ENCODE peak calls at places on chromosomes 2 and 18, in four cellular contexts. U, S, B and W are unnamed samples.

GRCh38 chr2:149472413-149472812 is 115.2 kb downstream of the MMADHC start:
- DNase-seq in U (no peak), S (no peak), B (no peak), W (no peak)

GRCh38 chr2:62415019-62415431 is 91.0 kb downstream of the TMEM17 start:
- DNase-seq in U (no peak), S (no peak), B (no peak), W (peak)

GRCh38 chr2:70728128-70728527 is 39.9 kb downstream of the ADD2 start:
- DNase-seq in U (no peak), S (no peak), B (no peak), W (no peak)

GRCh38 chr18:13217466-13217961 is 1.0 kb upstream of the LDLRAD4 start:
- DNase-seq in U (peak), S (peak), B (peak), W (peak)

GRCh38 chr18:49100226-49100968 is 149.6 kb upstream of the SMAD7 start:
- DNase-seq in U (peak), S (no peak), B (no peak), W (peak)

GRCh38 chr2:178517496-178517895 is 37.2 kb downstream of the PLEKHA3 start:
- DNase-seq in U (no peak), S (no peak), B (no peak), W (no peak)

GRCh38 chr2:8882094-8882493 is 44.7 kb upstream of the KIDINS220 start:
- DNase-seq in U (no peak), S (no peak), B (peak), W (peak)

GRCh38 chr2:85286913-85287312 is 40.9 kb downstream of the TGOLN2 start:
- DNase-seq in U (no peak), S (no peak), B (no peak), W (no peak)

GRCh38 chr18:30684825-30685481 is 357.6 kb downstream of the DSC3 start:
- DNase-seq in U (no peak), S (no peak), B (no peak), W (no peak)

GRCh38 chr2:226002438-226002837 is 602.9 kb downstream of the NYAP2 start:
- DNase-seq in U (peak), S (no peak), B (no peak), W (no peak)

GRCh38 chr2:37357053-37357452 is 12.6 kb downstream of the QPCT start:
- DNase-seq in U (no peak), S (no peak), B (no peak), W (no peak)

GRCh38 chr18:8735274-8735673 is 29.9 kb downstream of the MTCL1 start:
- DNase-seq in U (no peak), S (no peak), B (no peak), W (no peak)

GRCh38 chr2:30957591-30957990 is 150.3 kb upstream of the CAPN13 start:
- DNase-seq in U (no peak), S (no peak), B (no peak), W (no peak)

GRCh38 chr2:207231106-207231860 is 65.5 kb upstream of the KLF7 start:
- DNase-seq in U (no peak), S (no peak), B (no peak), W (no peak)

GRCh38 chr2:214185546-214185945 is 225.3 kb upstream of the VWC2L start:
- DNase-seq in U (no peak), S (no peak), B (no peak), W (no peak)

GRCh38 chr2:28036307-28036706 is 145.8 kb downstream of the BABAM2 start:
- DNase-seq in U (no peak), S (no peak), B (no peak), W (no peak)

GRCh38 chr2:215269397-215270117 is 42.3 kb upstream of the ATIC start:
- DNase-seq in U (peak), S (peak), B (peak), W (peak)

GRCh38 chr2:150591901-150592300 is 104.4 kb upstream of the RND3 start:
- DNase-seq in U (no peak), S (no peak), B (no peak), W (no peak)

GRCh38 chr2:20615046-20615465 is 35.8 kb downstream of the HS1BP3 start:
- DNase-seq in U (no peak), S (no peak), B (no peak), W (no peak)

GRCh38 chr2:234102112-234102511 is 51.6 kb downstream of the SPP2 start:
- DNase-seq in U (no peak), S (no peak), B (no peak), W (no peak)

GRCh38 chr2:168978461-168978861 is 52.7 kb downstream of the ABCB11 start:
- DNase-seq in U (peak), S (no peak), B (no peak), W (no peak)

GRCh38 chr2:188314314-188315054 is 22.8 kb downstream of the GULP1 start:
- DNase-seq in U (peak), S (no peak), B (no peak), W (no peak)

GRCh38 chr18:47737956-47738355 is 192.5 kb downstream of the SMAD2 start:
- DNase-seq in U (no peak), S (no peak), B (no peak), W (no peak)

GRCh38 chr2:88159955-88160415 is 10.2 kb upstream of the THNSL2 start:
- DNase-seq in U (peak), S (peak), B (peak), W (peak)

GRCh38 chr18:34801769-34802168 is 91.7 kb downstream of the DTNA start:
- DNase-seq in U (no peak), S (no peak), B (no peak), W (no peak)

GRCh38 chr18:7117390-7118355 is at the start of gene LAMA1:
- DNase-seq in U (peak), S (no peak), B (peak), W (no peak)

GRCh38 chr18:54247488-54248175 is 21.7 kb upstream of the POLI start:
- DNase-seq in U (no peak), S (no peak), B (no peak), W (no peak)

GRCh38 chr2:66925128-66925527 is 472.0 kb upstream of the ETAA1 start:
- DNase-seq in U (peak), S (no peak), B (no peak), W (no peak)

GRCh38 chr2:112751451-112752197 is 12.8 kb downstream of the CKAP2L start:
- DNase-seq in U (no peak), S (no peak), B (no peak), W (no peak)

GRCh38 chr2:84946204-84947009 is 24.6 kb upstream of the KCMF1 start:
- DNase-seq in U (peak), S (peak), B (no peak), W (peak)